ENCODE peak calls at places on chromosomes 3 and 15, in nine cellular contexts. One of them, this sample, is unnamed.

GRCh38 chr3:67531149-67532101 is 123.0 kb downstream of the SUCLG2 start:
- DNase-seq in esophagus squamous epithelium: no peak
- DNase-seq in cardiac fibroblast: no peak
- DNase-seq in GM12865: no peak
- DNase-seq in A549: no peak
- DNase-seq in lower lobe of right lung: no peak
- DNase-seq in breast epithelium: no peak
- DNase-seq in lower leg skin: no peak
- DNase-seq in upper lobe of left lung: no peak
- DNase-seq in this sample: no peak

GRCh38 chr3:26712211-26713026 is 89.8 kb downstream of the LRRC3B start:
- DNase-seq in esophagus squamous epithelium: no peak
- DNase-seq in cardiac fibroblast: peak; percentile 22
- DNase-seq in GM12865: peak; percentile 39
- DNase-seq in A549: peak; percentile 34
- DNase-seq in lower lobe of right lung: no peak
- DNase-seq in breast epithelium: no peak
- DNase-seq in lower leg skin: no peak
- DNase-seq in upper lobe of left lung: no peak
- DNase-seq in this sample: no peak

GRCh38 chr3:53045784-53046170 is at the start of gene SFMBT1:
- DNase-seq in esophagus squamous epithelium: no peak
- DNase-seq in cardiac fibroblast: peak; percentile 71
- DNase-seq in GM12865: peak; percentile 89
- DNase-seq in A549: peak; percentile 67
- DNase-seq in lower lobe of right lung: peak; percentile 77
- DNase-seq in breast epithelium: peak; percentile 31
- DNase-seq in lower leg skin: peak; percentile 91
- DNase-seq in upper lobe of left lung: peak; percentile 61
- DNase-seq in this sample: peak; percentile 45

GRCh38 chr3:8183627-8184026 is 318.0 kb upstream of the LMCD1 start:
- DNase-seq in esophagus squamous epithelium: no peak
- DNase-seq in cardiac fibroblast: no peak
- DNase-seq in GM12865: peak; percentile 43
- DNase-seq in A549: no peak
- DNase-seq in lower lobe of right lung: no peak
- DNase-seq in breast epithelium: no peak
- DNase-seq in lower leg skin: no peak
- DNase-seq in upper lobe of left lung: no peak
- DNase-seq in this sample: no peak

GRCh38 chr3:113764698-113765097 is 17.9 kb downstream of the ATP6V1A start:
- DNase-seq in esophagus squamous epithelium: no peak
- DNase-seq in cardiac fibroblast: no peak
- DNase-seq in GM12865: no peak
- DNase-seq in A549: no peak
- DNase-seq in lower lobe of right lung: no peak
- DNase-seq in breast epithelium: no peak
- DNase-seq in lower leg skin: no peak
- DNase-seq in upper lobe of left lung: no peak
- DNase-seq in this sample: no peak

GRCh38 chr3:42934910-42935309 is 29.0 kb downstream of the ZNF662 start:
- DNase-seq in esophagus squamous epithelium: no peak
- DNase-seq in cardiac fibroblast: no peak
- DNase-seq in GM12865: no peak
- DNase-seq in A549: no peak
- DNase-seq in lower lobe of right lung: no peak
- DNase-seq in breast epithelium: no peak
- DNase-seq in lower leg skin: no peak
- DNase-seq in upper lobe of left lung: no peak
- DNase-seq in this sample: no peak

GRCh38 chr15:101193781-101194180 is 58.1 kb downstream of the CHSY1 start:
- DNase-seq in esophagus squamous epithelium: no peak
- DNase-seq in cardiac fibroblast: no peak
- DNase-seq in GM12865: no peak
- DNase-seq in A549: no peak
- DNase-seq in lower lobe of right lung: no peak
- DNase-seq in breast epithelium: no peak
- DNase-seq in lower leg skin: no peak
- DNase-seq in upper lobe of left lung: no peak
- DNase-seq in this sample: no peak

GRCh38 chr3:113167929-113168771 is 43.2 kb upstream of the BOC start:
- DNase-seq in esophagus squamous epithelium: no peak
- DNase-seq in cardiac fibroblast: no peak
- DNase-seq in GM12865: no peak
- DNase-seq in A549: no peak
- DNase-seq in lower lobe of right lung: no peak
- DNase-seq in breast epithelium: no peak
- DNase-seq in lower leg skin: no peak
- DNase-seq in upper lobe of left lung: no peak
- DNase-seq in this sample: no peak

GRCh38 chr3:14156201-14156600 is 22.2 kb downstream of the XPC start:
- DNase-seq in esophagus squamous epithelium: no peak
- DNase-seq in cardiac fibroblast: no peak
- DNase-seq in GM12865: no peak
- DNase-seq in A549: no peak
- DNase-seq in lower lobe of right lung: no peak
- DNase-seq in breast epithelium: no peak
- DNase-seq in lower leg skin: no peak
- DNase-seq in upper lobe of left lung: no peak
- DNase-seq in this sample: no peak

GRCh38 chr3:39541917-39542329 is 74.4 kb downstream of the MOBP start:
- DNase-seq in esophagus squamous epithelium: no peak
- DNase-seq in cardiac fibroblast: peak; percentile 48
- DNase-seq in GM12865: no peak
- DNase-seq in A549: peak; percentile 13
- DNase-seq in lower lobe of right lung: no peak
- DNase-seq in breast epithelium: no peak
- DNase-seq in lower leg skin: no peak
- DNase-seq in upper lobe of left lung: no peak
- DNase-seq in this sample: no peak

GRCh38 chr3:40309925-40310635 is 573 bp downstream of the EIF1B start:
- DNase-seq in esophagus squamous epithelium: no peak
- DNase-seq in cardiac fibroblast: peak; percentile 66
- DNase-seq in GM12865: peak; percentile 37
- DNase-seq in A549: peak; percentile 5
- DNase-seq in lower lobe of right lung: no peak
- DNase-seq in breast epithelium: peak; percentile 41
- DNase-seq in lower leg skin: peak; percentile 90
- DNase-seq in upper lobe of left lung: peak; percentile 41
- DNase-seq in this sample: peak; percentile 43

GRCh38 chr15:88920186-88920891 is 7.2 kb upstream of the MFGE8 start:
- DNase-seq in esophagus squamous epithelium: no peak
- DNase-seq in cardiac fibroblast: no peak
- DNase-seq in GM12865: no peak
- DNase-seq in A549: peak; percentile 70
- DNase-seq in lower lobe of right lung: no peak
- DNase-seq in breast epithelium: no peak
- DNase-seq in lower leg skin: peak; percentile 81
- DNase-seq in upper lobe of left lung: no peak
- DNase-seq in this sample: no peak

GRCh38 chr3:101722394-101723173 is 1.8 kb upstream of the CEP97 start:
- DNase-seq in esophagus squamous epithelium: no peak
- DNase-seq in cardiac fibroblast: no peak
- DNase-seq in GM12865: peak; percentile 86
- DNase-seq in A549: no peak
- DNase-seq in lower lobe of right lung: no peak
- DNase-seq in breast epithelium: no peak
- DNase-seq in lower leg skin: no peak
- DNase-seq in upper lobe of left lung: no peak
- DNase-seq in this sample: no peak

GRCh38 chr3:139388961-139389551 is 391 bp downstream of the COPB2 start:
- DNase-seq in esophagus squamous epithelium: no peak
- DNase-seq in cardiac fibroblast: peak; percentile 14
- DNase-seq in GM12865: peak; percentile 12
- DNase-seq in A549: no peak
- DNase-seq in lower lobe of right lung: no peak
- DNase-seq in breast epithelium: no peak
- DNase-seq in lower leg skin: no peak
- DNase-seq in upper lobe of left lung: peak; percentile 25
- DNase-seq in this sample: no peak

GRCh38 chr15:80171787-80172186 is 19.0 kb downstream of the FAH start:
- DNase-seq in esophagus squamous epithelium: no peak
- DNase-seq in cardiac fibroblast: no peak
- DNase-seq in GM12865: no peak
- DNase-seq in A549: no peak
- DNase-seq in lower lobe of right lung: no peak
- DNase-seq in breast epithelium: no peak
- DNase-seq in lower leg skin: no peak
- DNase-seq in upper lobe of left lung: no peak
- DNase-seq in this sample: no peak

DNA sequence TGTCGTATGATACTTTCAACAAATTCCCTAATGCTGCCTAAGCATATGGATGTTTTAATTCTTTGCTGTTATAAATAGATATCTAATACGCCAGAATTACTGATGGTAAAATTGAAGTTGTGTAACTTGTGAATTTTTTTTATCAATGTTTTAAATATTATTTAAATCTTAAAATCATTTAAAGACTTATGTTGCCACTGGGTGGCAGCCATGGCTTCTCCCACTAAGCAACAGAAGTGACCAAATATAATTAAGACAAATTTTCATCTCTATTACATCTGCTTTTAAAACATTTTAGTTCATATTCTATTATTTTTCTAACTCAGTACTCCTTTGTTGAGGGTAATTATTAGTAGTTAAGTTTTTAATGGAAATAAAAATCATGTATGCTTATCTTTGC is 8.1 kb upstream of the IL20RB start:
- DNase-seq in esophagus squamous epithelium: no peak
- DNase-seq in cardiac fibroblast: peak; percentile 62
- DNase-seq in GM12865: no peak
- DNase-seq in A549: no peak
- DNase-seq in lower lobe of right lung: no peak
- DNase-seq in breast epithelium: no peak
- DNase-seq in lower leg skin: no peak
- DNase-seq in upper lobe of left lung: no peak
- DNase-seq in this sample: no peak
- TF ChIP-seq CTCF in esophagus squamous epithelium: peak; percentile 26
- TF ChIP-seq CTCF in cardiac fibroblast: peak; percentile 18
- TF ChIP-seq CTCF in GM12865: no peak
- TF ChIP-seq CTCF in A549: peak; percentile 39
- TF ChIP-seq CTCF in lower lobe of right lung: no peak
- TF ChIP-seq CTCF in breast epithelium: no peak
- TF ChIP-seq CTCF in lower leg skin: no peak
- TF ChIP-seq CTCF in upper lobe of left lung: no peak
- TF ChIP-seq CTCF in this sample: peak; percentile 23

DNA sequence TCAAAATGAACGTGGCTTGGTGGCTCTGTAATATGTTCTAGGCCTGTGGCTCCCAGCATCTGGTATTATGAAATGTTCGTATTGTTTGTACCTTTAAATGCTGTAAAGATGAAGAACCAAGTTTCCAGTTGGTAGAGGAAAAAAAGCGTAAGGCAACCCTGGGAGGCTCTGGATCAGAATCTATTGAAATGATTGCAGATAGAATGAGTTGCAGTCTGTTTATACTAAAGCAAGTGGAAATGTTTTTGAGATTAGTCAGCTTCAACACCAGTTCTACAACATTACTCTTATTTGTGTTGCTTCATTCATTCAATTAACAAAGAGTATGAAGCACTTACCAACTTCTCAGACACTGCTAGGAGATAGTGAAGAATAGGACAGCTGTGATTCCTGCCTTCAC is 5.3 kb downstream of the ARL6IP5 start:
- DNase-seq in esophagus squamous epithelium: no peak
- DNase-seq in cardiac fibroblast: peak; percentile 75
- DNase-seq in GM12865: no peak
- DNase-seq in A549: no peak
- DNase-seq in lower lobe of right lung: no peak
- DNase-seq in breast epithelium: no peak
- DNase-seq in lower leg skin: no peak
- DNase-seq in upper lobe of left lung: no peak
- DNase-seq in this sample: no peak
- H3K4me3 ChIP-seq in esophagus squamous epithelium: no peak overlapping the region
- H3K4me3 ChIP-seq in cardiac fibroblast: no peak overlapping the region
- H3K4me3 ChIP-seq in GM12865: no peak overlapping the region
- H3K4me3 ChIP-seq in A549: no peak overlapping the region
- H3K4me3 ChIP-seq in lower lobe of right lung: no peak overlapping the region
- H3K4me3 ChIP-seq in breast epithelium: no peak overlapping the region
- H3K4me3 ChIP-seq in lower leg skin: no peak overlapping the region
- H3K4me3 ChIP-seq in upper lobe of left lung: no peak overlapping the region
- H3K4me3 ChIP-seq in this sample: peak overlapping the region; percentile 87

DNA sequence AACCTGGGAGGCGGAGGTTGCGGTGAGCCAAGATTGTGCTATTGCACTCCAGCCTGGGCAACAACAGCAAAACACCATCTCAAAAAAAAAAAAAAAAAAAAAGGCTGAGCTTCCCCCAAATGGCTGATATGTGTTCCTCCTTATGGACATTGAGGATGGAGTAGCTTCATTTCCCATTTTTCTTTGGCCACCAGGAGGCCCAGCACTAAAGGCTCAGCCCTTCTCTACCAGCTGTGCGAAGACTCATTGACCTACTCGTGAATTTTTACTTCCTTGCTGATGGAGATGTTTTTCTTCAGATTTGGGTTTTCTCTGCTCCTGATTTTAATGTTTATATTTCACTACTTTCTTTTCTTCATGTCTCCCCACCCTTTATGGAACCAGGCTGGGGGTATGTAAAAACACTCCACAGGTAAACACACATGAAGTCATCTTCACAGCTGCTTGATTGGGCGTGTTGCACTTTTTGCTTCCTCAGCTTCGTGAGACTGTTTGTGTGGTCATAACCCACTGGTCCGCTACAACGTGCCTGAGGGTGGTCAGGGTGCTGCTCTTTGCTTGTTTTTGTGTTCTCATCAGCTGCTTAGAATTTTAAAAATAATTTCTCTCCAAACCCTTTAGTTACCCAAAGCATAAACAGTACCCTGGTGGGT is 13.5 kb downstream of the SEMA4B start:
- DNase-seq in esophagus squamous epithelium: no peak
- DNase-seq in cardiac fibroblast: peak; percentile 25
- DNase-seq in GM12865: peak; percentile 28
- DNase-seq in A549: peak; percentile 64
- DNase-seq in lower lobe of right lung: no peak
- DNase-seq in breast epithelium: no peak
- DNase-seq in lower leg skin: no peak
- DNase-seq in upper lobe of left lung: no peak
- DNase-seq in this sample: no peak
- TF ChIP-seq CTCF in esophagus squamous epithelium: peak; percentile 30
- TF ChIP-seq CTCF in cardiac fibroblast: peak; percentile 44
- TF ChIP-seq CTCF in GM12865: no peak
- TF ChIP-seq CTCF in A549: peak; percentile 13
- TF ChIP-seq CTCF in lower lobe of right lung: peak; percentile 22
- TF ChIP-seq CTCF in breast epithelium: peak; percentile 20
- TF ChIP-seq CTCF in lower leg skin: no peak
- TF ChIP-seq CTCF in upper lobe of left lung: peak; percentile 7
- TF ChIP-seq CTCF in this sample: no peak

DNA sequence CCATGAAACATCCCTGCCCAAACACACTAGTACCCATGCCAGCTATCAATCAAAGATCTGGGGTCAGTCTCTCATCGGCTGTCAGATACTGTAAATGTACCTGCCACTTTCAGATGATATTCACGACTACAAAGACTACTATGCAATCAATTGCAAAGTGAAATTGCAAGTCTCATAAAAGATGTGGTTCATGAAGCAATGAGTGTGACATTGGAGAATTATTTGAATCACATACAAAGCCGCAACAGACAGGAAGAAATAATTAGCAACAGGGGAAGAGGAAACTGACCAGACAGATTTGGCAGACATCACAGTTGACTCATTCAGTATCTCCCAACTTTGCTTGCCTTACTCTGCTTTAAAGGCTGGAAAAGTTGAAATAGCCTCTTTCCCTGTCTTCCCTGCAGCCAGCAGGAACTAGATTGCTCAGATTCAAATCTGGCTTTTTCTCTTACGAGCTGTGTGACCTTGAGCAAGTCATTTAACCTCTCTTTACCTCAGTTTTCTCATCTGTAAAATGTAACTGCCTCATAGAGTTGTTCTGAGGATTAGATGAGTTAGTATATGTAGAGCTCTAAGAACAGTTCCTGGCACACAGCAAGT is 95.7 kb upstream of the C3orf80 start:
- DNase-seq in esophagus squamous epithelium: no peak
- DNase-seq in cardiac fibroblast: peak; percentile 93
- DNase-seq in GM12865: peak; percentile 75
- DNase-seq in A549: peak; percentile 81
- DNase-seq in lower lobe of right lung: no peak
- DNase-seq in breast epithelium: no peak
- DNase-seq in lower leg skin: no peak
- DNase-seq in upper lobe of left lung: no peak
- DNase-seq in this sample: no peak
- H3K4me3 ChIP-seq in esophagus squamous epithelium: no peak overlapping the region
- H3K4me3 ChIP-seq in cardiac fibroblast: no peak overlapping the region
- H3K4me3 ChIP-seq in GM12865: no peak overlapping the region
- H3K4me3 ChIP-seq in A549: no peak overlapping the region
- H3K4me3 ChIP-seq in lower lobe of right lung: no peak overlapping the region
- H3K4me3 ChIP-seq in breast epithelium: no peak overlapping the region
- H3K4me3 ChIP-seq in lower leg skin: no peak overlapping the region
- H3K4me3 ChIP-seq in upper lobe of left lung: no peak overlapping the region
- H3K4me3 ChIP-seq in this sample: no peak overlapping the region

This sample was measured in dorsolateral prefrontal cortex.